ENCODE peak calls at places on chromosomes 12 and 14, in seven cellular contexts. One of them, this sample, is unnamed.

GRCh38 chr14:39673141-39674133 is 241.2 kb upstream of the FBXO33 start:
- DNase-seq in A549: no peak
- DNase-seq in brain microvascular endothelial cell: no peak
- DNase-seq in fibroblast of mammary gland: peak
- DNase-seq in GM12865: no peak
- DNase-seq in GM23338: peak
- DNase-seq in neural crest cell: no peak
- DNase-seq in this sample: no peak

GRCh38 chr14:101559250-101559623 is 2.1 kb upstream of the DIO3 start:
- DNase-seq in brain microvascular endothelial cell: no peak
- DNase-seq in GM23338: no peak
- DNase-seq in A549: no peak
- DNase-seq in GM12865: no peak
- DNase-seq in neural crest cell: no peak
- DNase-seq in fibroblast of mammary gland: no peak
- DNase-seq in this sample: no peak

GRCh38 chr12:95574799-95575452 is 23.6 kb upstream of the USP44 start:
- DNase-seq in brain microvascular endothelial cell: peak
- DNase-seq in neural crest cell: no peak
- DNase-seq in fibroblast of mammary gland: peak
- DNase-seq in GM23338: peak
- DNase-seq in GM12865: no peak
- DNase-seq in A549: peak
- DNase-seq in this sample: no peak

GRCh38 chr14:102942069-102942468 is 19.6 kb downstream of the AMN start:
- DNase-seq in neural crest cell: no peak
- DNase-seq in A549: no peak
- DNase-seq in brain microvascular endothelial cell: no peak
- DNase-seq in fibroblast of mammary gland: no peak
- DNase-seq in GM23338: no peak
- DNase-seq in GM12865: no peak
- DNase-seq in this sample: no peak

GRCh38 chr14:20652996-20653975 is 11.8 kb upstream of the OR6S1 start:
- DNase-seq in brain microvascular endothelial cell: peak
- DNase-seq in neural crest cell: peak
- DNase-seq in fibroblast of mammary gland: peak
- DNase-seq in GM12865: peak
- DNase-seq in GM23338: peak
- DNase-seq in A549: peak
- DNase-seq in this sample: no peak

GRCh38 chr14:64845878-64846277 is 33.8 kb downstream of the SPTB start:
- DNase-seq in GM12865: no peak
- DNase-seq in brain microvascular endothelial cell: peak
- DNase-seq in fibroblast of mammary gland: peak
- DNase-seq in GM23338: peak
- DNase-seq in neural crest cell: no peak
- DNase-seq in A549: no peak
- DNase-seq in this sample: no peak

GRCh38 chr12:120037851-120038250 is 48.8 kb downstream of the BICDL1 start:
- DNase-seq in GM23338: no peak
- DNase-seq in neural crest cell: no peak
- DNase-seq in brain microvascular endothelial cell: no peak
- DNase-seq in fibroblast of mammary gland: no peak
- DNase-seq in GM12865: no peak
- DNase-seq in A549: no peak
- DNase-seq in this sample: no peak

GRCh38 chr12:80627773-80628172 is 79.7 kb upstream of the MYF6 start:
- DNase-seq in brain microvascular endothelial cell: peak
- DNase-seq in GM23338: no peak
- DNase-seq in A549: no peak
- DNase-seq in GM12865: no peak
- DNase-seq in neural crest cell: no peak
- DNase-seq in fibroblast of mammary gland: peak
- DNase-seq in this sample: no peak

GRCh38 chr12:88946377-88946997 is 366.2 kb upstream of the KITLG start:
- DNase-seq in GM23338: no peak
- DNase-seq in brain microvascular endothelial cell: peak
- DNase-seq in A549: no peak
- DNase-seq in fibroblast of mammary gland: peak
- DNase-seq in GM12865: peak
- DNase-seq in neural crest cell: no peak
- DNase-seq in this sample: no peak

GRCh38 chr14:49972199-49972671 is 79.4 kb downstream of the ARF6 start:
- DNase-seq in fibroblast of mammary gland: peak
- DNase-seq in GM23338: no peak
- DNase-seq in brain microvascular endothelial cell: no peak
- DNase-seq in A549: peak
- DNase-seq in GM12865: peak
- DNase-seq in neural crest cell: no peak
- DNase-seq in this sample: no peak

GRCh38 chr14:104317500-104317805 is 179.1 kb downstream of the KIF26A start:
- DNase-seq in neural crest cell: no peak
- DNase-seq in A549: no peak
- DNase-seq in GM12865: no peak
- DNase-seq in fibroblast of mammary gland: no peak
- DNase-seq in brain microvascular endothelial cell: no peak
- DNase-seq in GM23338: no peak
- DNase-seq in this sample: no peak

GRCh38 chr14:42112108-42112507 is 505.4 kb downstream of the LRFN5 start:
- DNase-seq in GM12865: no peak
- DNase-seq in A549: no peak
- DNase-seq in brain microvascular endothelial cell: no peak
- DNase-seq in GM23338: no peak
- DNase-seq in fibroblast of mammary gland: peak
- DNase-seq in neural crest cell: no peak
- DNase-seq in this sample: no peak

GRCh38 chr12:108302471-108303311 is 36.4 kb downstream of the CMKLR1 start:
- DNase-seq in fibroblast of mammary gland: peak
- DNase-seq in A549: peak
- DNase-seq in GM12865: no peak
- DNase-seq in GM23338: peak
- DNase-seq in neural crest cell: no peak
- DNase-seq in brain microvascular endothelial cell: no peak
- DNase-seq in this sample: no peak

GRCh38 chr14:105224845-105225585 is 23.3 kb upstream of the BTBD6 start:
- DNase-seq in GM23338: no peak
- DNase-seq in A549: no peak
- DNase-seq in neural crest cell: no peak
- DNase-seq in GM12865: no peak
- DNase-seq in brain microvascular endothelial cell: no peak
- DNase-seq in fibroblast of mammary gland: no peak
- DNase-seq in this sample: no peak

GRCh38 chr14:77475432-77476115 is 17.7 kb downstream of the AHSA1 start:
- DNase-seq in A549: no peak
- DNase-seq in GM23338: no peak
- DNase-seq in neural crest cell: no peak
- DNase-seq in fibroblast of mammary gland: no peak
- DNase-seq in brain microvascular endothelial cell: no peak
- DNase-seq in GM12865: no peak
- DNase-seq in this sample: peak

GRCh38 chr12:10362325-10362724 is 27.5 kb downstream of the KLRK1 start:
- DNase-seq in GM23338: no peak
- DNase-seq in brain microvascular endothelial cell: no peak
- DNase-seq in neural crest cell: no peak
- DNase-seq in GM12865: no peak
- DNase-seq in A549: no peak
- DNase-seq in fibroblast of mammary gland: no peak
- DNase-seq in this sample: no peak

GRCh38 chr12:58847876-58848600 is 72.3 kb downstream of the LRIG3 start:
- DNase-seq in GM23338: no peak
- DNase-seq in neural crest cell: no peak
- DNase-seq in brain microvascular endothelial cell: no peak
- DNase-seq in fibroblast of mammary gland: no peak
- DNase-seq in GM12865: no peak
- DNase-seq in A549: no peak
- DNase-seq in this sample: no peak

GRCh38 chr12:113400362-113400761 is 3.3 kb downstream of the SDS start:
- DNase-seq in GM12865: no peak
- DNase-seq in GM23338: no peak
- DNase-seq in neural crest cell: no peak
- DNase-seq in brain microvascular endothelial cell: no peak
- DNase-seq in fibroblast of mammary gland: no peak
- DNase-seq in A549: no peak
- DNase-seq in this sample: no peak

GRCh38 chr12:104686196-104686595 is 229.4 kb downstream of the CHST11 start:
- DNase-seq in A549: no peak
- DNase-seq in GM23338: no peak
- DNase-seq in brain microvascular endothelial cell: no peak
- DNase-seq in GM12865: no peak
- DNase-seq in fibroblast of mammary gland: peak
- DNase-seq in neural crest cell: no peak
- DNase-seq in this sample: no peak

GRCh38 chr12:111867531-111867930 is 25.5 kb downstream of the MAPKAPK5 start:
- DNase-seq in brain microvascular endothelial cell: no peak
- DNase-seq in GM12865: no peak
- DNase-seq in fibroblast of mammary gland: no peak
- DNase-seq in neural crest cell: no peak
- DNase-seq in GM23338: peak
- DNase-seq in A549: no peak
- DNase-seq in this sample: no peak

GRCh38 chr14:78700236-78700635 is 530.1 kb downstream of the NRXN3 start:
- DNase-seq in A549: peak
- DNase-seq in fibroblast of mammary gland: no peak
- DNase-seq in neural crest cell: no peak
- DNase-seq in brain microvascular endothelial cell: no peak
- DNase-seq in GM12865: no peak
- DNase-seq in GM23338: no peak
- DNase-seq in this sample: no peak

GRCh38 chr12:106684497-106684896 is 90.0 kb upstream of the RIC8B start:
- DNase-seq in brain microvascular endothelial cell: no peak
- DNase-seq in neural crest cell: no peak
- DNase-seq in GM12865: no peak
- DNase-seq in fibroblast of mammary gland: no peak
- DNase-seq in A549: no peak
- DNase-seq in GM23338: no peak
- DNase-seq in this sample: no peak

GRCh38 chr12:70393787-70394519 is 27.9 kb downstream of the KCNMB4 start:
- DNase-seq in GM23338: no peak
- DNase-seq in neural crest cell: no peak
- DNase-seq in GM12865: no peak
- DNase-seq in A549: no peak
- DNase-seq in fibroblast of mammary gland: peak
- DNase-seq in brain microvascular endothelial cell: peak
- DNase-seq in this sample: no peak

GRCh38 chr14:105878125-105878524 is 351.7 kb downstream of the TMEM121 start:
- DNase-seq in A549: no peak
- DNase-seq in GM23338: no peak
- DNase-seq in GM12865: no peak
- DNase-seq in brain microvascular endothelial cell: no peak
- DNase-seq in neural crest cell: no peak
- DNase-seq in fibroblast of mammary gland: no peak
- DNase-seq in this sample: no peak

GRCh38 chr12:113097716-113098427 is 37.7 kb downstream of the RASAL1 start:
- DNase-seq in fibroblast of mammary gland: peak
- DNase-seq in GM23338: peak
- DNase-seq in neural crest cell: no peak
- DNase-seq in GM12865: no peak
- DNase-seq in A549: no peak
- DNase-seq in brain microvascular endothelial cell: no peak
- DNase-seq in this sample: no peak

GRCh38 chr12:2271961-2272360 is 219.2 kb downstream of the CACNA1C start:
- DNase-seq in neural crest cell: no peak
- DNase-seq in fibroblast of mammary gland: no peak
- DNase-seq in GM12865: no peak
- DNase-seq in A549: no peak
- DNase-seq in GM23338: no peak
- DNase-seq in brain microvascular endothelial cell: no peak
- DNase-seq in this sample: no peak

GRCh38 chr12:43004908-43005307 is 415.4 kb upstream of the PRICKLE1 start:
- DNase-seq in brain microvascular endothelial cell: no peak
- DNase-seq in fibroblast of mammary gland: no peak
- DNase-seq in A549: no peak
- DNase-seq in GM23338: peak
- DNase-seq in neural crest cell: no peak
- DNase-seq in GM12865: no peak
- DNase-seq in this sample: no peak
- TF ChIP-seq CTCF in brain microvascular endothelial cell: no peak
- TF ChIP-seq CTCF in fibroblast of mammary gland: no peak
- TF ChIP-seq CTCF in A549: no peak
- TF ChIP-seq CTCF in GM23338: no peak
- TF ChIP-seq CTCF in neural crest cell: no peak
- TF ChIP-seq CTCF in GM12865: no peak
- TF ChIP-seq CTCF in this sample: no peak

GRCh38 chr12:127355061-127355820 is 911.7 kb upstream of the TMEM132C start:
- DNase-seq in A549: peak
- DNase-seq in neural crest cell: no peak
- DNase-seq in brain microvascular endothelial cell: peak
- DNase-seq in fibroblast of mammary gland: peak
- DNase-seq in GM23338: peak
- DNase-seq in GM12865: peak
- DNase-seq in this sample: no peak
- TF ChIP-seq CTCF in A549: peak
- TF ChIP-seq CTCF in neural crest cell: peak
- TF ChIP-seq CTCF in brain microvascular endothelial cell: peak
- TF ChIP-seq CTCF in fibroblast of mammary gland: peak
- TF ChIP-seq CTCF in GM23338: peak
- TF ChIP-seq CTCF in GM12865: peak
- TF ChIP-seq CTCF in this sample: peak

GRCh38 chr12:92502417-92503028 is 200.3 kb upstream of the PLEKHG7 start:
- DNase-seq in GM23338: no peak
- DNase-seq in fibroblast of mammary gland: peak
- DNase-seq in A549: peak
- DNase-seq in neural crest cell: no peak
- DNase-seq in brain microvascular endothelial cell: no peak
- DNase-seq in GM12865: peak
- DNase-seq in this sample: no peak
- TF ChIP-seq CTCF in GM23338: peak
- TF ChIP-seq CTCF in fibroblast of mammary gland: peak
- TF ChIP-seq CTCF in A549: no peak
- TF ChIP-seq CTCF in neural crest cell: no peak
- TF ChIP-seq CTCF in brain microvascular endothelial cell: peak
- TF ChIP-seq CTCF in GM12865: peak
- TF ChIP-seq CTCF in this sample: no peak

GRCh38 chr12:115946092-115946491 is 331.4 kb downstream of the MED13L start:
- DNase-seq in brain microvascular endothelial cell: no peak
- DNase-seq in A549: no peak
- DNase-seq in GM12865: no peak
- DNase-seq in GM23338: no peak
- DNase-seq in fibroblast of mammary gland: no peak
- DNase-seq in neural crest cell: no peak
- DNase-seq in this sample: no peak

GRCh38 chr12:115944851-115945496 is 332.5 kb downstream of the MED13L start:
- DNase-seq in A549: no peak
- DNase-seq in GM12865: no peak
- DNase-seq in GM23338: no peak
- DNase-seq in fibroblast of mammary gland: peak
- DNase-seq in brain microvascular endothelial cell: no peak
- DNase-seq in neural crest cell: no peak
- DNase-seq in this sample: no peak

GRCh38 chr12:115949675-115950074 is 327.8 kb downstream of the MED13L start:
- DNase-seq in brain microvascular endothelial cell: no peak
- DNase-seq in A549: no peak
- DNase-seq in fibroblast of mammary gland: no peak
- DNase-seq in neural crest cell: no peak
- DNase-seq in GM12865: no peak
- DNase-seq in GM23338: no peak
- DNase-seq in this sample: no peak

GRCh38 chr12:115946867-115947695 is 330.4 kb downstream of the MED13L start:
- DNase-seq in fibroblast of mammary gland: no peak
- DNase-seq in neural crest cell: no peak
- DNase-seq in A549: no peak
- DNase-seq in brain microvascular endothelial cell: no peak
- DNase-seq in GM23338: peak
- DNase-seq in GM12865: no peak
- DNase-seq in this sample: no peak

GRCh38 chr12:115947696-115948062 is 329.8 kb downstream of the MED13L start:
- DNase-seq in fibroblast of mammary gland: no peak
- DNase-seq in neural crest cell: no peak
- DNase-seq in A549: no peak
- DNase-seq in GM23338: no peak
- DNase-seq in GM12865: no peak
- DNase-seq in brain microvascular endothelial cell: no peak
- DNase-seq in this sample: no peak
- TF ChIP-seq CTCF in fibroblast of mammary gland: peak
- TF ChIP-seq CTCF in neural crest cell: no peak
- TF ChIP-seq CTCF in A549: no peak
- TF ChIP-seq CTCF in GM23338: peak
- TF ChIP-seq CTCF in GM12865: peak
- TF ChIP-seq CTCF in brain microvascular endothelial cell: peak
- TF ChIP-seq CTCF in this sample: no peak